ENCODE peak calls at places on chromosomes 2 and 18, in six cellular contexts. E is spleen, L is HepG2, G is esophagus muscularis mucosa, F is vagina, K is stomach. R is an unnamed sample.

GRCh38 chr2:100197643-100198153 is 55.3 kb upstream of the AFF3 start:
- DNase-seq in E (no peak), L (no peak), G (no peak), F (no peak), K (peak; percentile 80), R (peak; percentile 85)

GRCh38 chr2:73290049-73290839 is 3.1 kb downstream of the EGR4 start:
- DNase-seq in E (no peak), L (peak; percentile 61), G (no peak), F (no peak), K (no peak), R (no peak)

GRCh38 chr2:240988146-240988545 is 10.3 kb upstream of the SNED1 start:
- DNase-seq in E (peak; percentile 30), L (no peak), G (no peak), F (no peak), K (no peak), R (peak; percentile 17)

GRCh38 chr2:3535794-3536681 is 16.7 kb upstream of the ADI1 start:
- DNase-seq in E (peak; percentile 86), L (peak; percentile 88), G (no peak), F (peak; percentile 92), K (peak; percentile 55), R (peak; percentile 59)

GRCh38 chr2:45675130-45675812 is 23.8 kb downstream of the PRKCE start:
- DNase-seq in E (no peak), L (no peak), G (no peak), F (no peak), K (peak; percentile 78), R (no peak)

GRCh38 chr2:79935046-79935729 is 369.4 kb downstream of the LRRTM1 start:
- DNase-seq in E (no peak), L (no peak), G (no peak), F (no peak), K (no peak), R (no peak)

GRCh38 chr2:166972002-166972401 is 83.7 kb downstream of the XIRP2 start:
- DNase-seq in E (no peak), L (no peak), G (no peak), F (no peak), K (no peak), R (no peak)

GRCh38 chr2:31736695-31737454 is 156.1 kb upstream of the SRD5A2 start:
- DNase-seq in E (no peak), L (peak; percentile 74), G (no peak), F (no peak), K (peak; percentile 84), R (peak; percentile 48)

GRCh38 chr2:40550085-40550484 is 98.2 kb upstream of the SLC8A1 start:
- DNase-seq in E (no peak), L (no peak), G (no peak), F (no peak), K (no peak), R (no peak)

GRCh38 chr2:85727798-85728197 is 26.0 kb upstream of the ATOH8 start:
- DNase-seq in E (no peak), L (no peak), G (no peak), F (no peak), K (no peak), R (peak; percentile 57)

GRCh38 chr18:8856769-8857393 is 151.5 kb downstream of the MTCL1 start:
- DNase-seq in E (no peak), L (no peak), G (no peak), F (no peak), K (no peak), R (no peak)

GRCh38 chr2:61707984-61708852 is 145.6 kb downstream of the FAM161A start:
- DNase-seq in E (no peak), L (peak; percentile 78), G (peak; percentile 89), F (no peak), K (peak; percentile 60), R (no peak)

GRCh38 chr2:8238521-8239230 is 443.2 kb upstream of the ID2 start:
- DNase-seq in E (no peak), L (no peak), G (no peak), F (peak; percentile 37), K (no peak), R (no peak)

GRCh38 chr18:49591271-49591670 is 29.4 kb downstream of the LIPG start:
- DNase-seq in E (no peak), L (no peak), G (no peak), F (no peak), K (no peak), R (no peak)

GRCh38 chr18:49875783-49876182 is 62.5 kb upstream of the ACAA2 start:
- DNase-seq in E (no peak), L (no peak), G (no peak), F (no peak), K (no peak), R (no peak)

GRCh38 chr2:227748079-227748478 is 2.4 kb downstream of the SCYGR8 start:
- DNase-seq in E (peak; percentile 18), L (peak; percentile 63), G (no peak), F (no peak), K (no peak), R (no peak)

GRCh38 chr2:11368059-11368572 is 23.7 kb upstream of the ROCK2 start:
- DNase-seq in E (no peak), L (no peak), G (no peak), F (no peak), K (no peak), R (no peak)

GRCh38 chr2:181977661-181978350 is 7.8 kb upstream of the PPP1R1C start:
- DNase-seq in E (no peak), L (no peak), G (no peak), F (no peak), K (no peak), R (no peak)

GRCh38 chr2:203694186-203694585 is 12.3 kb upstream of the CD28 start:
- DNase-seq in E (no peak), L (no peak), G (no peak), F (no peak), K (no peak), R (no peak)

GRCh38 chr2:118969734-118970395 is 27.9 kb downstream of the MARCO start:
- DNase-seq in E (no peak), L (no peak), G (peak; percentile 82), F (no peak), K (no peak), R (no peak)

GRCh38 chr2:41038408-41038807 is 586.5 kb upstream of the SLC8A1 start:
- DNase-seq in E (no peak), L (no peak), G (no peak), F (no peak), K (no peak), R (no peak)

GRCh38 chr2:160210599-160211138 is 10.6 kb upstream of the ITGB6 start:
- DNase-seq in E (peak; percentile 90), L (peak; percentile 60), G (no peak), F (no peak), K (peak; percentile 79), R (no peak)

GRCh38 chr2:160209457-160209856 is 9.4 kb upstream of the ITGB6 start:
- DNase-seq in E (no peak), L (no peak), G (no peak), F (no peak), K (no peak), R (no peak)

GRCh38 chr2:160220001-160220400 is 19.9 kb upstream of the ITGB6 start:
- DNase-seq in E (no peak), L (no peak), G (no peak), F (no peak), K (no peak), R (no peak)

GRCh38 chr2:160213511-160213910 is 13.4 kb upstream of the ITGB6 start:
- DNase-seq in E (no peak), L (no peak), G (peak; percentile 72), F (no peak), K (no peak), R (no peak)

GRCh38 chr2:160214461-160215055 is 14.5 kb upstream of the ITGB6 start:
- DNase-seq in E (no peak), L (peak; percentile 42), G (peak; percentile 84), F (no peak), K (no peak), R (peak; percentile 69)
- TF ChIP-seq POLR2AphosphoS5 in E (no peak), L (no peak), G (no peak), F (no peak), K (no peak), R (peak; percentile 49)

GRCh38 chr2:185608799-185609198 is 129.8 kb upstream of the FSIP2 start:
- DNase-seq in E (no peak), L (no peak), G (no peak), F (no peak), K (no peak), R (no peak)
- TF ChIP-seq CTCF in E (no peak), L (peak; percentile 60), G (no peak), F (no peak), K (no peak), R (no peak)

DNA sequence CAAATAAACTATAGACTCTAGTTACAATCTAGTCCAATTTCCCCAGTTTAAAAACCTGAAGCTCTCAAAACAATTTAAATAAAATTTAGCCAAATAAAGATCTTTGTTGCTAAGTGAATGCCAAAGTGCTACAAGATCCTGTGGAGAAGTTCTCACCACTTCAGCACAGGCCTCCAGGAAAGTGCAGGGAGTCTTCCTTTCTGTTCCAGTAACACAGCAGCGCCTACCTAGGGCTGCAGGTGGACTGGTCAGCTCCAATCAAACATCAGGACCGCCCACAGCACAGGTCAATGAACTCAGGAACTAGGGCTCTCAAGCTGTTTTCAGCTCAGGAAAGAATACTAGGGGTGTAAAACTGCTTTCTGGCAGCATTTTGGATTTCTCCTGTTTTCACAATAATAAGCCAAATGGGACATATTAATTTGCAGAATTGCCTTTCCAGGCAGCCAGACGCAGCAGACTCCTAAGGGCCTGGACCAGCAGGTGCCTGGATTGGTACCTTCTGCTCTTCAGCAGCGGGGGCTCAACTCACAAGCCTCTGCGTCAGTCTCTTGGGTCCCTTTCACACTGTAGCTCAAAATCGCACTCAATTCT is 1.5 kb downstream of the FAM110C start:
- DNase-seq in E (no peak), L (no peak), G (no peak), F (no peak), K (peak; percentile 66), R (no peak)
- TF ChIP-seq POLR2A in E (no peak), L (no peak), G (no peak), F (no peak), K (no peak), R (no peak)

GRCh38 chr18:27164905-27165304 is 20.2 kb downstream of the CHST9 start:
- DNase-seq in E (no peak), L (no peak), G (no peak), F (no peak), K (no peak), R (no peak)
- TF ChIP-seq POLR2AphosphoS5 in E (no peak), L (no peak), G (no peak), F (no peak), K (no peak), R (no peak)

GRCh38 chr2:29582062-29582461 is 339.3 kb downstream of the ALK start:
- DNase-seq in E (no peak), L (no peak), G (no peak), F (no peak), K (no peak), R (no peak)
- TF ChIP-seq CTCF in E (no peak), L (no peak), G (no peak), F (no peak), K (no peak), R (no peak)

R was measured in upper lobe of left lung.